ENCODE peak calls at places on chromosomes 2 and 18, in six cellular contexts. M, A, Q, X, I and S are unnamed samples. For H3K4me1, the result is how much of the 10 kb centered on the place peaks cover.

GRCh38 chr18:56431551-56431950 is 206.8 kb downstream of the TXNL1 start:
- DNase-seq in Q (no peak), M (peak), A (peak), I (no peak), X (no peak), S (no peak)

GRCh38 chr18:22282311-22283235 is 113.2 kb downstream of the GATA6 start:
- DNase-seq in M (peak), A (no peak), Q (no peak), I (no peak), X (no peak), S (no peak)

GRCh38 chr2:207014424-207014823 is 75.1 kb downstream of the CPO start:
- DNase-seq in Q (no peak), M (no peak), X (no peak), I (no peak), A (no peak), S (no peak)

GRCh38 chr2:17879137-17879912 is 858 bp downstream of the KCNS3 start:
- DNase-seq in M (peak), X (peak), Q (peak), I (peak), A (peak), S (no peak)

GRCh38 chr2:207491086-207491485 is 38.7 kb upstream of the CREB1 start:
- DNase-seq in M (no peak), X (no peak), Q (no peak), I (no peak), A (no peak), S (no peak)

GRCh38 chr18:9016819-9017169 is 85.7 kb upstream of the NDUFV2 start:
- DNase-seq in X (no peak), I (no peak), M (no peak), A (no peak), Q (no peak), S (no peak)

GRCh38 chr2:231191896-231192872 is 6.2 kb upstream of the ARMC9 start:
- DNase-seq in I (peak), X (peak), A (peak), M (peak), Q (peak), S (no peak)

GRCh38 chr2:20398956-20399567 is 47.8 kb upstream of the RHOB start:
- DNase-seq in M (no peak), Q (no peak), I (no peak), A (no peak), X (peak), S (no peak)

GRCh38 chr2:60556998-60557955 is 3.8 kb upstream of the BCL11A start:
- DNase-seq in I (peak), M (no peak), X (no peak), Q (no peak), A (no peak), S (no peak)

GRCh38 chr2:121627525-121628050 is 21.7 kb downstream of the CLASP1 start:
- DNase-seq in A (no peak), Q (no peak), M (no peak), I (no peak), X (no peak), S (no peak)
- H3K27ac ChIP-seq in A (peak), Q (peak), M (no peak), I (no peak), X (peak), S (no peak)

GRCh38 chr18:50447102-50447501 is 72.3 kb downstream of the SKA1 start:
- DNase-seq in Q (no peak), M (no peak), X (no peak), A (no peak), I (no peak), S (no peak)

GRCh38 chr18:50444539-50444938 is 69.7 kb downstream of the SKA1 start:
- DNase-seq in X (no peak), I (no peak), A (no peak), Q (no peak), M (no peak), S (no peak)

GRCh38 chr18:50447952-50448351 is 73.1 kb downstream of the SKA1 start:
- DNase-seq in M (no peak), Q (no peak), A (no peak), X (no peak), I (no peak), S (no peak)

GRCh38 chr18:50451100-50451842 is 76.4 kb downstream of the SKA1 start:
- DNase-seq in Q (no peak), M (no peak), I (no peak), A (no peak), X (no peak), S (no peak)

GRCh38 chr18:50446629-50447028 is 71.8 kb downstream of the SKA1 start:
- DNase-seq in Q (no peak), A (no peak), X (no peak), I (no peak), M (no peak), S (no peak)
- H3K4me1 ChIP-seq in Q (under half), A (under half), X (under half), I (under half), M (under half), S (under half)

DNA sequence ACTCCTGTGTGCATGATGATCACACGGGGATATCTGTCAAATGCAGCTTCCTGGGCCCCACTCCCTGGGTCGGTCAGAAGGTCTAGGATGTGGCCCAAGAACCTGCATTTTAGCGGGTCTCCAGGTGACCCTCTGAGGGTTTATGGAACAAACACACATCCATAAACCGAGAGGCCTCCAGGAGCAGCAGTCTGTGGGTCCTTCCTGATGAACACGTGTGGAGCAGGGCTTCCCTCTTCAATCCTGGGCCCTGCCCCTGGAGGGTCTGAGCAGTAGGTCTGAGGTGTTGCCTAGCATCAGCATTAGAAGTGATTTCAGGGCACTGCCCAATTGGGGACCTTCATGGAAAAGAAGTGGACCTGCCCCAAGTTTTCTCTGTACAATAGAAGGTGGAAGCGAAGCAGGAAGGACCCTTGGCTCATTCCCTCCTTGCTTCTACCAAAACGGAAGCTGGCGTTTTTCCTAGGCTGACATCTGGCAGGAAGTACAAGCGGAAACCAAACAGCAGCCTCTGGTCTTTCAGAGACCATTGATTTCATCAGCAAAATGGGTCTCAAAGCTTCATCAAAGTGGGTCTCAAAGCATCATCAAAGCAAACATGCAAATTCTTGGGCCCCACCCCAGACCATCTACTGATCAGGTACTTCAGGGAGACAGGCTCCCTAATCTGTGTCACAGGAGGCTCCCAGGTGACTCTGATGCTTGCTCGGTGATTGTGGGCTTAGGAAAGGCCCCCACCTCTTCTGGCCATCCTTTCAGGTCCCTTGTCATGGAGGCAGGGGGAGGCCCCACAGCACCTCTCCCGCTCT is 30.7 kb downstream of the INO80C start:
- DNase-seq in X (no peak), Q (no peak), M (no peak), I (no peak), A (no peak), S (no peak)
- H3K27ac ChIP-seq in X (no peak), Q (no peak), M (no peak), I (peak), A (no peak), S (no peak)

GRCh38 chr2:159054985-159055384 is 86.5 kb downstream of the TANC1 start:
- DNase-seq in I (no peak), Q (no peak), M (no peak), A (no peak), X (no peak), S (no peak)
- H3K4me1 ChIP-seq in I (under half), Q (under half), M (under half), A (under half), X (under half), S (under half)

DNA sequence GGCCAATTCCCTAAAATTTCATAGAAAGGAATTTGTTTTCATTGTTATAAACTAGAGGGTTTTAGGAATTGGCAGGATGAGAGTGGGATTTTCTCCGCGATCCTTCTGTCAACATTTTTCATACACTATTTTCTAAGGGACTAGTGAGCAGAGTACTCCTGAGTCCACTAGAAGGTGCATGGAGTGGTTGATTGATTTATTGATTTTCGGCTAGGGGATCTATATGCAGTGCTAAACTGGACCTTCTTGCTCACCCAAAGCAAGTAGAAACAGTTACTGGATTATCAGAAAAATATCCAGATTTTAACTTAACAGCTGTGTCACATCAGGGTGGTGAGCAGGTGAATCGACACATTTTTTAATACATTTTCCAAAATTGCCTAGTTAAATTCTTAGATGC is 159.9 kb upstream of the DTNA start:
- DNase-seq in A (no peak), Q (no peak), X (no peak), M (no peak), I (no peak), S (no peak)
- H3K27ac ChIP-seq in A (no peak), Q (peak), X (no peak), M (no peak), I (no peak), S (no peak)

DNA sequence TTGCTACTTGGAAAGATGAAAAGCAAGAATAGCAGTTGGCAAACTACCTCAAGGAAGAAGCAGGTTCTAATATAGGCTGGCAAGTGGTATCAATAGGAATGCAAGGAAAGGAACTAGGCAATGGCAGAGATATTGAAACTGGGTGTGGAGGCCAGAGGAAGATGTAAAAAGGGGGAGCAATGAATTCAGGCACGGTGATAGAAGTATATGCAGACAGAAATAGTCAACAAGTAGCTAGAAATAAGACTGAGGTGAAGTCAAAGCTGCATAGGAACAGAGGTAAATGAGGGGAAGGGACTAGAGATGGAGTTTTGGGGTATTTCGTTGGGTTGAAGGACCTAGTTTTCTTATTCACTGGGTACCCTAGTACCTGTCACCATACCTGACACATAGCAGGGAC is 4.1 kb downstream of the PCBP1 start:
- DNase-seq in A (no peak), X (no peak), I (no peak), Q (no peak), M (no peak), S (no peak)
- H3K4me1 ChIP-seq in A (under half), X (under half), I (under half), Q (under half), M (under half), S (under half)